ENCODE peak calls at places on chromosomes 2 and 18, in six cellular contexts. Q is testis, U is uterus, L is A549, C is GM12892, M is adrenal gland. Y is an unnamed sample.

GRCh38 chr2:25401307-25402021 is 59.7 kb upstream of the DNMT3A start:
- DNase-seq in L (no peak), M (no peak), U (no peak), C (no peak), Q (no peak), Y (no peak)

GRCh38 chr2:86254576-86255538 is 55.6 kb downstream of the MRPL35 start:
- DNase-seq in U (no peak), L (no peak), C (no peak), M (no peak), Q (no peak), Y (no peak)

GRCh38 chr2:46999857-47000678 is 84.5 kb upstream of the MCFD2 start:
- DNase-seq in M (no peak), Q (no peak), C (no peak), L (no peak), U (no peak), Y (no peak)

GRCh38 chr2:17604050-17604449 is 63.6 kb downstream of the VSNL1 start:
- DNase-seq in M (no peak), L (no peak), C (no peak), Q (no peak), U (no peak), Y (no peak)

GRCh38 chr2:3667151-3667631 is 9.2 kb downstream of the ALLC start:
- DNase-seq in C (no peak), U (no peak), M (no peak), Q (no peak), L (no peak), Y (no peak)

GRCh38 chr18:38718365-38718901 is 1152.8 kb upstream of the CELF4 start:
- DNase-seq in M (no peak), L (no peak), Q (peak), C (no peak), U (no peak), Y (no peak)

GRCh38 chr2:9667826-9668225 is 37.0 kb upstream of the YWHAQ start:
- DNase-seq in Q (no peak), U (no peak), M (no peak), L (no peak), C (no peak), Y (no peak)

GRCh38 chr18:22773944-22774343 is 159.2 kb upstream of the RBBP8 start:
- DNase-seq in U (no peak), C (no peak), L (no peak), Q (no peak), M (no peak), Y (no peak)

GRCh38 chr18:2714140-2714539 is 58.6 kb downstream of the SMCHD1 start:
- DNase-seq in L (no peak), U (no peak), Q (no peak), C (no peak), M (no peak), Y (no peak)

GRCh38 chr2:54183281-54183680 is 67.9 kb downstream of the ACYP2 start:
- DNase-seq in Q (no peak), M (no peak), L (no peak), U (no peak), C (no peak), Y (no peak)

GRCh38 chr2:64873472-64873924 is 115.7 kb upstream of the SLC1A4 start:
- DNase-seq in U (peak), C (peak), Q (peak), M (peak), L (peak), Y (peak)

GRCh38 chr2:206241767-206242166 is 32.7 kb upstream of the ZDBF2 start:
- DNase-seq in M (no peak), L (no peak), Q (no peak), C (no peak), U (no peak), Y (no peak)

GRCh38 chr2:128378231-128379020 is 59.8 kb upstream of the HS6ST1 start:
- DNase-seq in C (no peak), M (no peak), L (no peak), U (no peak), Q (no peak), Y (no peak)

GRCh38 chr2:225002656-225003045 is 39.6 kb downstream of the DOCK10 start:
- DNase-seq in U (no peak), L (no peak), M (no peak), Q (no peak), C (no peak), Y (no peak)

GRCh38 chr18:57975805-57976204 is 68.2 kb upstream of the NEDD4L start:
- DNase-seq in L (no peak), U (no peak), M (no peak), C (no peak), Q (no peak), Y (no peak)

GRCh38 chr18:10661333-10661732 is 135.5 kb downstream of the NAPG start:
- DNase-seq in C (no peak), L (no peak), U (no peak), Q (no peak), M (no peak), Y (peak)

GRCh38 chr2:30969006-30969405 is 161.8 kb upstream of the CAPN13 start:
- DNase-seq in M (no peak), C (no peak), Q (no peak), L (peak), U (no peak), Y (peak)

GRCh38 chr2:182068811-182069210 is 83.2 kb downstream of the PPP1R1C start:
- DNase-seq in M (no peak), U (no peak), C (no peak), Q (no peak), L (no peak), Y (no peak)

GRCh38 chr2:190406805-190407204 is 1.4 kb upstream of the MFSD6 start:
- DNase-seq in L (no peak), Q (no peak), U (no peak), M (no peak), C (no peak), Y (no peak)

GRCh38 chr2:3293221-3293620 is 84.4 kb downstream of the EIPR1 start:
- DNase-seq in M (no peak), C (no peak), U (no peak), Q (no peak), L (no peak), Y (no peak)

GRCh38 chr2:159574246-159574645 is 42.1 kb downstream of the BAZ2B start:
- DNase-seq in L (no peak), U (no peak), C (no peak), Q (no peak), M (no peak), Y (no peak)

GRCh38 chr2:24021122-24021998 is 11.5 kb downstream of the MFSD2B start:
- DNase-seq in C (no peak), U (no peak), Q (peak), M (no peak), L (peak), Y (peak)

GRCh38 chr18:46332286-46332801 is 228.2 kb downstream of the HAUS1 start:
- DNase-seq in U (no peak), Q (no peak), C (no peak), L (no peak), M (no peak), Y (no peak)

GRCh38 chr18:46333371-46334199 is 229.4 kb downstream of the HAUS1 start:
- DNase-seq in M (no peak), C (no peak), Q (peak), L (peak), U (no peak), Y (peak)

GRCh38 chr18:46331316-46331715 is 227.1 kb downstream of the HAUS1 start:
- DNase-seq in Q (no peak), C (no peak), M (no peak), L (no peak), U (no peak), Y (no peak)

GRCh38 chr18:46334200-46334553 is 230.0 kb downstream of the HAUS1 start:
- DNase-seq in M (no peak), L (no peak), U (no peak), C (no peak), Q (peak), Y (no peak)

DNA sequence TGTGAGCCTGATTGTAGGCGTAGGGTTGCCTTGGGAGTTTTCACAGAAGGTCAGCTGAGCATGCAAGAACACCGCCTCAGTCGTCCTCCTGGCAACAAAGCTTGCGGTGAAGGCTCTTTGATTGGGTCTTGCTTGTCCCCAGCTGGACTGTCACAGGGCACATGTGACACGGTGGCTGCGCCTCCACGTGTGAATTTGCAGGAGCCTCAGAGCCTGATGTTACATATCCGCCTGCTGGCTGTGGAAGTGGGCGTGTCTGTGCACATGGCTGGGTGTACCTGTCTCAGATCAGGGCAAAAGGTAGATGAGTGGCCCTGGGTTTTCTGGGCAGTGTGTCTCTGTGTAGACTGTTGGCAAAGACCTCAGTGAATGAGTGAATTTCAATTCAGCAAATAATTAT is 228.8 kb downstream of the HAUS1 start:
- DNase-seq in U (no peak), Q (peak), M (no peak), L (no peak), C (no peak), Y (no peak)
- TF ChIP-seq POLR2A in U (no peak), Q (no peak), M (no peak), L (no peak), C (no peak), Y (no peak)

GRCh38 chr2:133438026-133438425 is 130.2 kb downstream of the NCKAP5 start:
- DNase-seq in C (no peak), L (no peak), U (no peak), Q (no peak), M (no peak), Y (no peak)

GRCh38 chr2:133439281-133439920 is 128.9 kb downstream of the NCKAP5 start:
- DNase-seq in C (no peak), L (no peak), U (no peak), M (no peak), Q (no peak), Y (no peak)

GRCh38 chr2:133444411-133444934 is 123.8 kb downstream of the NCKAP5 start:
- DNase-seq in Q (no peak), M (no peak), U (no peak), L (no peak), C (no peak), Y (no peak)

GRCh38 chr2:133447303-133447702 is 121.0 kb downstream of the NCKAP5 start:
- DNase-seq in U (no peak), C (no peak), L (no peak), M (no peak), Q (no peak), Y (no peak)

GRCh38 chr2:133442393-133442792 is 125.9 kb downstream of the NCKAP5 start:
- DNase-seq in C (no peak), L (no peak), Q (no peak), M (no peak), U (no peak), Y (no peak)
- TF ChIP-seq POLR2A in C (no peak), L (no peak), Q (no peak), M (no peak), U (no peak), Y (no peak)

DNA sequence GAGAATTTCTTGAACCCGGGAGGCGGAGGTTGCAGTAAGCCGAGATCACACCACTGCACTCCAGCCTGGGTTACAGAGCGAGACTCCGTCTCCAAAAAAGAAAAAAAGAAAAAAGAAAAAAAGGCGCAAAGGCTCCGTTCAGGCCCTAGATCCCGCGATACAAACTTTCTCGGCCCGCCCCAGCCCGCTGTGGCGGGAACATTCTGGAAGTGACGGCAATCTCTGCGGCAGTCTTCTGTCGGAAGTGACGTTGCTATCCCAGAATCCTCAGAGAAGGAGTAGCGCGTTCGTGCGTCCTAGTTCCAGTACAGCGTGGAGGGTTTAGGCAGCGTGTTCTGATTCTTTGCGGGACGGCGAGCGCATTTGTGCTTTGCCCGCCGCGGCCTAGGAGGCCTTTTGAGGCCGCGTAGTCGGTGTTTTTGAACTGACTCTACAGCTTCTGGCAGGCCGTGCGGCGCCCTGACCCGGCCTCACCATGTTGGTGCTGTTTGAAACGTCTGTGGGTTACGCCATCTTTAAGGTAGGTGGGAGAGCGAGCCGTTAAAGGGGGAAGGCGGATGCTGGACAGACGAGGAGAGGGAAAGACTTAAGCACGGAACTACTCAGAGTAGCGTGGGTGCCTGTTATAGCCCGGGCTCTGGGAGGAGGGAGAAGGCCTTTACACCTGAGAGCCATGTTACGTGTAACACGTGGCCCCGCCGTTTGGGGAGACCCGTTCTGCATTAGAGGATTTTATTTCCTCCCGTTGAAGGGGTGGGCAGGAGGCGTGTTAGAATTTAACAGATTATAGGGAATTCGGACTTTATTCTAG is at the start of gene NOP58:
- DNase-seq in C (peak), U (peak), L (peak), Q (peak), M (peak), Y (peak)
- TF ChIP-seq POLR2A in C (peak), U (peak), L (peak), Q (peak), M (peak), Y (peak)

DNA sequence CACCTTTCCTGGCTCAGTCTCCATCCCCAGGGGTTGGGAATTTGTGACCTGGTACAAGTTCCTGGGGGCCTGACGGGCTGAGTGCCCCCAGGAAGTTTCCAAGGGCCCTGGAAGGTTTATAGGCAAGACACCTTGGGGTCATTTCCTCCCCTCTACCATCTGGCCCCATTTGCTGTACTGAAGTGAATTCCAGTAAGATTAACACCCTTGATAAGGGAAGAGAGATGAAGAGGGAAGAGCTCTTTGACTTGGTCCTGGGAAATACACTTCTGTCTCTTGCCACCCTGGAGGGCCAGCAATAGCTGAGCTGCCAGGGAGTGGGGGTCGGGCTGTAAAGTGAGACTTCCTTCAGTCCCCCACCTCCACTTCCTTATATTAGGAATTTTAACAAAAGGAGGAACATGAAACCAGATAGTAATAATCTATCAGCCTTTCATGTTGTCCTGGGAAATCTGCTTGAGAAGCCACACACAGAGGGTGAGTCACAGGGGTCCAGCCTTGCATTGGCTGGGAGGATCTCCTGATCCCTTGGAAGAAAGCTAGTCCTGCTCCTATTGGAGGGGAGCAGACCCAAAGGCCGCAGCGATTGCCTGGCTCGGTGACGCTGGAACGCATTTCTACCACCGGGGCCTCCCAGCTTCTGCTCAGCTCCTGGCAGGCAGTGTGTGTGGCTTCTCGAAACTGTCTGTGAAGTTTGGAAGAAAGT is 87.4 kb downstream of the ACAA2 start:
- DNase-seq in C (no peak), Q (peak), M (peak), L (peak), U (peak), Y (no peak)
- TF ChIP-seq POLR2A in C (no peak), Q (no peak), M (no peak), L (no peak), U (no peak), Y (no peak)

GRCh38 chr18:77108001-77108692 is 24.4 kb downstream of the MBP start:
- DNase-seq in L (no peak), M (peak), C (no peak), U (peak), Q (peak), Y (peak)
- TF ChIP-seq POLR2A in L (no peak), M (no peak), C (no peak), U (no peak), Q (no peak), Y (no peak)

Y was measured in erythroblast.